ENCODE peak calls at places on chromosomes 5 and 9, in nine cellular contexts. C is thyroid gland; A is fibroblast of pulmonary artery; K is HL-60; D is GM20000; Y is tibial nerve; X is hepatocyte; V is GM23338; U is activated CD8-positive, alpha-beta T cell treated with anti-CD3 and anti-CD28 coated beads for 36 hours. J is an unnamed sample.

GRCh38 chr9:120717194-120717593 is 2.9 kb upstream of the MEGF9 start:
- DNase-seq in C (no peak), A (no peak), K (no peak), D (no peak), Y (no peak), X (no peak), V (no peak), U (no peak), J (no peak)

GRCh38 chr9:4238522-4238921 is 61.3 kb downstream of the GLIS3 start:
- DNase-seq in C (no peak), A (peak), K (no peak), D (no peak), Y (no peak), X (no peak), V (no peak), U (no peak), J (no peak)

GRCh38 chr5:21419383-21419782 is 1431.4 kb upstream of the CDH18 start:
- DNase-seq in C (no peak), A (no peak), K (no peak), D (no peak), Y (no peak), X (no peak), V (no peak), U (no peak), J (no peak)

GRCh38 chr5:68033029-68033428 is 182.5 kb upstream of the PIK3R1 start:
- DNase-seq in C (no peak), A (no peak), K (no peak), D (no peak), Y (no peak), X (no peak), V (no peak), U (no peak), J (no peak)

GRCh38 chr9:115531410-115532130 is 413.6 kb upstream of the TNC start:
- DNase-seq in C (no peak), A (peak), K (no peak), D (no peak), Y (no peak), X (no peak), V (no peak), U (no peak), J (no peak)

GRCh38 chr9:29199975-29200374 is 1626.7 kb upstream of the C9orf72 start:
- DNase-seq in C (no peak), A (no peak), K (no peak), D (no peak), Y (no peak), X (no peak), V (no peak), U (no peak), J (no peak)

GRCh38 chr5:69048233-69048632 is 45.6 kb upstream of the SLC30A5 start:
- DNase-seq in C (no peak), A (no peak), K (no peak), D (no peak), Y (no peak), X (no peak), V (peak), U (no peak), J (no peak)

GRCh38 chr9:13109781-13110180 is 169.7 kb downstream of the MPDZ start:
- DNase-seq in C (no peak), A (no peak), K (no peak), D (no peak), Y (no peak), X (no peak), V (no peak), U (no peak), J (no peak)

GRCh38 chr9:136578915-136579637 is 33.2 kb upstream of the NOTCH1 start:
- DNase-seq in C (no peak), A (no peak), K (peak), D (no peak), Y (no peak), X (no peak), V (no peak), U (peak), J (no peak)

GRCh38 chr5:5063533-5063953 is 76.6 kb upstream of the ADAMTS16 start:
- DNase-seq in C (no peak), A (no peak), K (no peak), D (peak), Y (no peak), X (no peak), V (peak), U (no peak), J (no peak)

GRCh38 chr5:39257554-39257953 is 38.2 kb upstream of the FYB1 start:
- DNase-seq in C (no peak), A (no peak), K (no peak), D (no peak), Y (no peak), X (no peak), V (no peak), U (no peak), J (no peak)

GRCh38 chr9:17631396-17631795 is 52.5 kb downstream of the SH3GL2 start:
- DNase-seq in C (no peak), A (no peak), K (no peak), D (no peak), Y (no peak), X (no peak), V (no peak), U (no peak), J (no peak)

GRCh38 chr5:58963821-58964220 is 380.9 kb downstream of the RAB3C start:
- DNase-seq in C (no peak), A (no peak), K (no peak), D (no peak), Y (no peak), X (no peak), V (no peak), U (no peak), J (no peak)

GRCh38 chr5:58963361-58963760 is 380.5 kb downstream of the RAB3C start:
- DNase-seq in C (no peak), A (no peak), K (no peak), D (no peak), Y (no peak), X (no peak), V (no peak), U (no peak), J (no peak)

GRCh38 chr5:58967597-58968281 is 384.9 kb downstream of the RAB3C start:
- DNase-seq in C (no peak), A (no peak), K (no peak), D (no peak), Y (no peak), X (no peak), V (no peak), U (peak), J (no peak)

GRCh38 chr5:58968350-58968749 is 385.5 kb downstream of the RAB3C start:
- DNase-seq in C (no peak), A (no peak), K (no peak), D (no peak), Y (no peak), X (no peak), V (no peak), U (no peak), J (no peak)

DNA sequence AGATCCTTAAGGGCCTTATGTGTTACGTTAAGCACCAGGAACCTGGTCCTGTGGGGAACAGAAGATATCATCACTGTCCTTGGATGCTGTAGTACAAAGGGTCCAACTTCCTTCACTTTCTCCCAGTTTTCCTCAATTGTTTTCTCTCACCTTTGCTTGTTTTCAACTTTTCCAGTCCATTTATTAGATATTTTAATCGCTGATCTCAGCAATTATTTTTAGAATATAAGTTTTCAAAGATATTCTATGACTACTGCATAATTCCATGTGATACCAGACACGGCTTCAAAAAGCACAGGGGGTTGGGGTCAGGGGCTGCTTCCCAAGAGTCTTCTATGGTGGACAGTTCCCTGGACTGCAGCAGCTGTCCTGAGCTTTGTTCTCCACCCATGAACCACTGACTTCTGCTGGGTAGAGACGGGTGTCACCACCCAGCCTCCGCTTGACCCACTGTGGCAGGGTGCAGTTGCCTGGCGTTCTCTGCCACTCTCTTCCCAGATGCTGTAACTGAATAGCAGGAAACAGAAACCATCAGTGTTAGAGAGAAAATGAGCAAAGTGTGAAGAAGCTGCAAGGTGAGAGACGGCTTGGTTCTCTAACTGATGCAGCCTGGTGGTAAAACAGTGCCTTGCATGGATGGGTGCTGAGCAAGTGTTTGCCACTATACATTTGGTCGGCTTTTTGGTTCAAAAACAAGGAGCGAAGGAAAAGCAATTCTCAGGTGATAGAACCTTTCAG is 383.0 kb downstream of the RAB3C start:
- DNase-seq in C (no peak), A (no peak), K (no peak), D (no peak), Y (no peak), X (no peak), V (peak), U (no peak), J (no peak)
- TF ChIP-seq CTCF in C (no peak), A (no peak), K (no peak), D (no peak), Y (no peak), X (no peak), V (no peak), U (no peak), J (peak)

GRCh38 chr9:22452415-22453010 is 5.9 kb downstream of the DMRTA1 start:
- DNase-seq in C (peak), A (peak), K (no peak), D (peak), Y (peak), X (peak), V (peak), U (peak), J (peak)
- TF ChIP-seq CTCF in C (peak), A (peak), K (peak), D (peak), Y (peak), X (peak), V (peak), U (peak), J (peak)

GRCh38 chr9:69149321-69149807 is 24.7 kb upstream of the TJP2 start:
- DNase-seq in C (peak), A (peak), K (no peak), D (no peak), Y (no peak), X (peak), V (peak), U (no peak), J (peak)
- TF ChIP-seq CTCF in C (peak), A (peak), K (no peak), D (no peak), Y (no peak), X (peak), V (peak), U (no peak), J (no peak)

DNA sequence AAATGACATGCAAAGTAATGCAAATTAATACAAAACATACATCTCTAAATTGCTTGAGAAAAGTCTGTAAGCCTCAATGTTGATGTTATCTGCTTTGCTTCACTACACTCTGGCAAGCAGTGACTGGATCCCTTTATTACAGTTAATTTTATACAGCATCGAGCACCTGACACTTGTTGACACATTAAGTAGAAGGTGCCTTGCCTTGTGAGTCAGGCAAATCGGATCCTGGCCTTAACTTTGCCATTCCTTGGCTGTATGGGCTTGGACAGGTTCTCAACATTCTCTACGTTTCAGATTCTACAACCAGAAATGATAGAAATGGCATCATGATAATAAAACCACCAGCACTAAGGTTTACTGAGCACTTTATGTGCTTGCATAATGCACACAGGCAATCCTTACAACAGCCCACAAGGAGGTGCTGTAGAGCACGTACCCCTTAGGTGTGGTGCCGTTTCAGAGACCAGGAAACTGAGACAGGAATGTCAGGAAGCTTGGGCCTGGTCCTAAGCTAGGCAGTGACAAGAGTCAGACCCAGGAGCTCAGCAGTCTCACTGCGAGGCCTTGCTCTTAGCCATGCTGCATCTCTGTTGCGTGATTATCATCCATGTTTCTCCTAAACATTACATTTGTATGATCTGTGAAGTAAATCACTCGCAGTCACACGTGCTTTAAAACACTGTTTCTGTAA is 2.6 kb downstream of the GCNT4 start:
- DNase-seq in C (peak), A (peak), K (peak), D (peak), Y (no peak), X (peak), V (peak), U (peak), J (peak)
- TF ChIP-seq CTCF in C (peak), A (peak), K (peak), D (peak), Y (peak), X (peak), V (peak), U (peak), J (peak)

GRCh38 chr5:44398382-44398781 is 9.2 kb upstream of the FGF10 start:
- DNase-seq in C (no peak), A (no peak), K (no peak), D (no peak), Y (no peak), X (no peak), V (peak), U (no peak), J (no peak)
- TF ChIP-seq CTCF in C (no peak), A (no peak), K (no peak), D (no peak), Y (no peak), X (no peak), V (peak), U (no peak), J (no peak)

GRCh38 chr5:83608122-83608521 is 112.5 kb downstream of the HAPLN1 start:
- DNase-seq in C (peak), A (peak), K (no peak), D (peak), Y (no peak), X (peak), V (peak), U (no peak), J (peak)
- TF ChIP-seq CTCF in C (peak), A (peak), K (no peak), D (peak), Y (no peak), X (peak), V (peak), U (peak), J (peak)

GRCh38 chr9:99266136-99267023 is 44.3 kb downstream of the SEC61B start:
- DNase-seq in C (peak), A (peak), K (peak), D (peak), Y (peak), X (peak), V (peak), U (peak), J (peak)
- TF ChIP-seq CTCF in C (peak), A (peak), K (peak), D (peak), Y (peak), X (peak), V (peak), U (peak), J (peak)